ENCODE peak calls at places on chromosomes 6 and 20, in five cellular contexts. L is ecto neural progenitor cell, V is pulmonary artery endothelial cell, T is Peyer's patch, Q is nucleus accumbens. X is an unnamed sample.

GRCh38 chr20:36279362-36279761 is 26.8 kb upstream of the DLGAP4 start:
- DNase-seq in L (peak), Q (no peak), T (no peak), V (no peak), X (no peak)

GRCh38 chr6:37010402-37010892 is 5.0 kb downstream of the FGD2 start:
- DNase-seq in V (no peak), Q (no peak), L (no peak), T (no peak), X (no peak)

GRCh38 chr6:134683783-134684765 is 265.8 kb downstream of the ALDH8A1 start:
- DNase-seq in T (no peak), V (no peak), Q (no peak), L (no peak), X (no peak)

GRCh38 chr6:170076466-170077165 is 214.3 kb downstream of the DLL1 start:
- DNase-seq in T (no peak), V (no peak), Q (no peak), L (peak), X (no peak)

GRCh38 chr20:47492284-47492683 is 9.4 kb upstream of the NCOA3 start:
- DNase-seq in V (no peak), L (no peak), Q (no peak), T (no peak), X (no peak)

GRCh38 chr6:116925088-116925794 is 48.2 kb downstream of the RFX6 start:
- DNase-seq in L (no peak), V (no peak), T (no peak), Q (no peak), X (no peak)

GRCh38 chr6:157605484-157605883 is 217.6 kb upstream of the SNX9 start:
- DNase-seq in L (no peak), V (no peak), T (no peak), Q (no peak), X (no peak)

GRCh38 chr20:32779500-32780215 is 17.5 kb downstream of the DNMT3B start:
- DNase-seq in Q (no peak), T (no peak), L (peak), V (no peak), X (no peak)

GRCh38 chr6:85464260-85464644 is 14.4 kb downstream of the NT5E start:
- DNase-seq in L (no peak), Q (no peak), T (no peak), V (peak), X (no peak)

GRCh38 chr6:157951828-157952227 is 29.8 kb upstream of the SYNJ2 start:
- DNase-seq in V (no peak), L (peak), Q (no peak), T (no peak), X (no peak)

GRCh38 chr20:1618954-1619550 is 757 bp downstream of the SIRPB1 start:
- DNase-seq in Q (no peak), T (no peak), L (no peak), V (no peak), X (no peak)

GRCh38 chr6:89505847-89506246 is 72.9 kb downstream of the ANKRD6 start:
- DNase-seq in V (no peak), T (no peak), L (no peak), Q (no peak), X (no peak)

GRCh38 chr6:104633125-104633524 is 226.6 kb downstream of the HACE1 start:
- DNase-seq in V (peak), T (no peak), Q (no peak), L (no peak), X (no peak)

GRCh38 chr6:66289889-66290288 is 582.9 kb upstream of the EYS start:
- DNase-seq in V (no peak), L (no peak), Q (no peak), T (no peak), X (no peak)

GRCh38 chr6:93398723-93399122 is 20.6 kb downstream of the EPHA7 start:
- DNase-seq in T (no peak), Q (no peak), L (no peak), V (no peak), X (no peak)

GRCh38 chr6:13807691-13808090 is 6.7 kb downstream of the MCUR1 start:
- DNase-seq in V (no peak), T (no peak), L (no peak), Q (no peak), X (no peak)